ENCODE peak calls at places on chromosomes 6 and 20, in eight cellular contexts. L is left ventricle myocardium inferior; J is body of pancreas; W is right cardiac atrium; U is testis; E is heart right ventricle; V is sigmoid colon; X is CD4-positive, CD25-positive, alpha-beta regulatory T cell. P is an unnamed sample.

GRCh38 chr6:44036196-44036595 is 91.1 kb downstream of the MRPL14 start:
- DNase-seq in U (no peak), W (no peak), V (peak; percentile 34), E (no peak), L (no peak), X (no peak), J (no peak), P (no peak)

GRCh38 chr6:68575765-68576439 is 59.2 kb upstream of the ADGRB3 start:
- DNase-seq in U (peak; percentile 54), W (no peak), V (peak; percentile 59), X (no peak), E (no peak), L (no peak), J (peak; percentile 62), P (no peak)

GRCh38 chr6:36135053-36135731 is 4.9 kb downstream of the MAPK13 start:
- DNase-seq in E (no peak), V (peak; percentile 2), U (no peak), L (no peak), W (no peak), X (no peak), J (peak; percentile 23), P (no peak)

GRCh38 chr20:32207626-32208498 is at the start of the genes PLAGL2 and POFUT1:
- DNase-seq in U (peak; percentile 93), X (peak; percentile 81), W (peak; percentile 89), V (peak; percentile 91), E (peak; percentile 90), J (peak; percentile 94), L (peak; percentile 91), P (peak; percentile 95)

GRCh38 chr6:116783852-116784251 is 18.3 kb upstream of the FAM162B start:
- DNase-seq in U (no peak), W (no peak), X (no peak), V (no peak), L (no peak), J (no peak), E (no peak), P (no peak)

GRCh38 chr20:9389321-9389720 is 125.1 kb upstream of the LAMP5 start:
- DNase-seq in U (no peak), X (no peak), J (peak; percentile 51), L (no peak), E (no peak), W (no peak), V (no peak), P (no peak)

GRCh38 chr6:113735487-113735886 is 121.7 kb upstream of the MARCKS start:
- DNase-seq in J (no peak), X (no peak), V (no peak), U (no peak), E (no peak), W (no peak), L (no peak), P (no peak)

GRCh38 chr6:30325873-30326445 is 768 bp upstream of the TRIM39 start:
- DNase-seq in E (peak; percentile 35), V (no peak), J (no peak), U (peak; percentile 87), X (peak; percentile 76), L (no peak), W (no peak), P (peak; percentile 40)

GRCh38 chr6:30612687-30613248 is 4.3 kb downstream of the PPP1R10 start:
- DNase-seq in L (no peak), W (no peak), J (no peak), V (peak; percentile 63), X (no peak), E (no peak), U (no peak), P (no peak)

GRCh38 chr6:3660473-3660872 is 91.0 kb downstream of the PXDC1 start:
- DNase-seq in E (no peak), W (no peak), J (no peak), L (no peak), V (no peak), X (no peak), U (no peak), P (no peak)

GRCh38 chr6:56087421-56087820 is 160.0 kb downstream of the COL21A1 start:
- DNase-seq in X (no peak), L (no peak), J (no peak), U (no peak), E (peak; percentile 14), W (no peak), V (no peak), P (no peak)

GRCh38 chr6:154868143-154868594 is 126.9 kb upstream of the TIAM2 start:
- DNase-seq in J (no peak), U (no peak), W (no peak), L (no peak), X (no peak), V (no peak), E (no peak), P (no peak)
- H3K4me1 ChIP-seq in J (peaks cover 12% of the 10 kb centered on the region), U (no peaks in the 10 kb centered on the region), W (no peaks in the 10 kb centered on the region), L (peaks cover 27% of the 10 kb centered on the region), X (no peaks in the 10 kb centered on the region), V (no peaks in the 10 kb centered on the region), E (peaks cover 8% of the 10 kb centered on the region), P (peaks cover 10% of the 10 kb centered on the region)

GRCh38 chr6:7137335-7138106 is 29.8 kb downstream of the RREB1 start:
- DNase-seq in X (peak; percentile 36), J (no peak), W (peak; percentile 53), V (peak; percentile 84), E (peak; percentile 59), L (peak; percentile 59), U (peak; percentile 65), P (peak; percentile 59)
- H3K4me3 ChIP-seq in X (peak overlapping the region; percentile 86), J (no peak overlapping the region), W (no peak overlapping the region), V (peak overlapping the region; percentile 27), E (no peak overlapping the region), L (peak overlapping the region; percentile 27), U (no peak overlapping the region), P (peak overlapping the region; percentile 50)

GRCh38 chr20:37334450-37334849 is 11.5 kb upstream of the SRC start:
- DNase-seq in L (no peak), E (no peak), W (no peak), J (no peak), U (no peak), X (no peak), V (no peak), P (no peak)
- H3K27ac ChIP-seq in L (no peak overlapping the region), E (no peak overlapping the region), W (no peak overlapping the region), J (no peak overlapping the region), U (no peak overlapping the region), X (no peak overlapping the region), V (no peak overlapping the region), P (no peak overlapping the region)

DNA sequence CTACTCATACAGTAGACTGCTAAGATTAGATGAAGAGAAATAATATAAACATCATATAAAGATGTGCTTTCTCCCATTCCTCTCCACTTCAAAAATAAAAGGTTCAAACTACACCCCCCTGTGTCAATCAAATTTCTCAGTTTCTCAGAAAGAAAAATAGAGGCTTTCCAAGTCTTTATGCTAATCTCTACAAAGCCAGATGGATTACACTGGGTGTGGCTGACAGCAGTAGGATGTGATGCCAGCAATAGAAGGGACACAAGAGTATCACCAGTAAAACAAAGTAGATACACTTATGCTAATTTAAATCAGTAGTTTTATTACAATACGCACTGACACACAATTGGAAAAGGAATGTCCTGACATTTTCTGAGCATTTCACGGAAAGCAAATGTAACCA is 353.4 kb downstream of the RNGTT start:
- DNase-seq in V (no peak), U (no peak), E (no peak), J (no peak), X (no peak), W (no peak), L (no peak), P (no peak)
- H3K4me1 ChIP-seq in V (no peaks in the 10 kb centered on the region), U (no peaks in the 10 kb centered on the region), E (no peaks in the 10 kb centered on the region), J (no peaks in the 10 kb centered on the region), X (no peaks in the 10 kb centered on the region), W (no peaks in the 10 kb centered on the region), L (no peaks in the 10 kb centered on the region), P (no peaks in the 10 kb centered on the region)

GRCh38 chr6:101402618-101403002 is 9.1 kb downstream of the GRIK2 start:
- DNase-seq in L (no peak), W (peak; percentile 43), J (peak; percentile 13), X (no peak), E (no peak), V (no peak), U (peak; percentile 44), P (peak; percentile 36)
- H3K4me3 ChIP-seq in L (peak overlapping the region; percentile 63), W (peak overlapping the region; percentile 43), J (no peak overlapping the region), X (no peak overlapping the region), E (peak overlapping the region; percentile 29), V (no peak overlapping the region), U (peak overlapping the region; percentile 29), P (no peak overlapping the region)

GRCh38 chr6:41039060-41039998 is at the start of gene UNC5CL:
- DNase-seq in V (no peak), U (peak; percentile 49), J (peak; percentile 83), L (no peak), W (no peak), E (no peak), X (peak; percentile 35), P (no peak)

GRCh38 chr6:41042656-41043055 is 389 bp downstream of the TSPO2 start:
- DNase-seq in V (no peak), J (no peak), W (no peak), U (no peak), E (no peak), X (no peak), L (no peak), P (no peak)

GRCh38 chr6:41040101-41040910 is 1.3 kb upstream of the UNC5CL start:
- DNase-seq in W (no peak), V (no peak), X (no peak), J (peak; percentile 78), E (no peak), L (no peak), U (no peak), P (no peak)

GRCh38 chr6:41040911-41041536 is 1.2 kb upstream of the TSPO2 start:
- DNase-seq in U (no peak), W (no peak), V (no peak), L (no peak), X (no peak), J (no peak), E (no peak), P (no peak)

DNA sequence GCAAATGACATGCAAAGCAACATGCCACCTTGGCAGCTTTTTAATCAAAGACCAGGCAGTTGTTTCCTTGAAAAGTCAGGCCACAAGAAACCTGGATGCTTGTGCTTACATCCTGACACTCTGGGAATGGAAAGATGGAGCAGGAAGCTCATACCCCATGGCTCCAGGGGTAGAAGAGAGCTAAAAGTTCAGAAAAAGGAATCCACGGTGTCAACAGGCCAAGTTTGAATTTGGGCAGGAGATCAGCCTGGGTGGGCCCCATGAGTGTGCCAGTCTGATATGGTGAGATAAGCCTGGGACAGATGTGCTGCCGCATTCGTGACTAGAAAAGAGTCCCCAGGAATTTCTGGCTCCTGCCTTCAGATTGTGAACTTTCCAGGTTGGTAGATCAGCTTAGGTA is at the start of gene TSPO2:
- DNase-seq in J (no peak), V (no peak), L (no peak), W (no peak), U (no peak), E (no peak), X (no peak), P (no peak)
- H3K27ac ChIP-seq in J (peak within 1 kb of the TSS; percentile 85), V (no peak within 1 kb of the TSS), L (no peak within 1 kb of the TSS), W (no peak within 1 kb of the TSS), U (no peak within 1 kb of the TSS), E (no peak within 1 kb of the TSS), X (no peak within 1 kb of the TSS), P (no peak within 1 kb of the TSS)

GRCh38 chr6:166618251-166618650 is 8.8 kb downstream of the RPS6KA2 start:
- DNase-seq in E (no peak), V (no peak), J (no peak), W (no peak), U (no peak), X (no peak), L (no peak), P (no peak)
- H3K4me1 ChIP-seq in E (peaks cover 76% of the 10 kb centered on the region), V (no peaks in the 10 kb centered on the region), J (peaks cover 35% of the 10 kb centered on the region), W (peaks cover 29% of the 10 kb centered on the region), U (peaks cover 30% of the 10 kb centered on the region), X (no peaks in the 10 kb centered on the region), L (peaks cover 77% of the 10 kb centered on the region), P (peaks cover 62% of the 10 kb centered on the region)

GRCh38 chr20:19992996-19993908 is 23.9 kb upstream of the NAA20 start:
- DNase-seq in X (no peak), J (peak; percentile 76), L (no peak), U (peak; percentile 66), V (no peak), E (peak; percentile 60), W (no peak), P (no peak)
- H3K4me3 ChIP-seq in X (no peak overlapping the region), J (no peak overlapping the region), L (peak overlapping the region; percentile 29), U (no peak overlapping the region), V (peak overlapping the region; percentile 2), E (no peak overlapping the region), W (no peak overlapping the region), P (peak overlapping the region; percentile 17)

P was measured in psoas muscle.